ENCODE peak calls at places on chromosome 15, in eight cellular contexts. E, W, V, K, J, A, T and G are unnamed samples.

GRCh38 chr15:72203507-72203837 is 5.9 kb upstream of the GRAMD2A start:
- DNase-seq in V (peak), A (peak), W (no peak), T (peak), E (peak), J (no peak), K (no peak), G (no peak)

GRCh38 chr15:60441323-60441722 is 37.6 kb downstream of the ICE2 start:
- DNase-seq in A (no peak), E (no peak), W (no peak), J (no peak), V (no peak), T (no peak), K (no peak), G (no peak)

GRCh38 chr15:95799286-95800187 is 531.0 kb upstream of the NR2F2 start:
- DNase-seq in A (peak), V (no peak), J (no peak), W (no peak), E (no peak), T (peak), K (peak), G (no peak)

GRCh38 chr15:72358532-72359180 is 17.2 kb downstream of the HEXA start:
- DNase-seq in V (peak), T (peak), K (no peak), W (no peak), E (peak), J (peak), A (peak), G (no peak)

GRCh38 chr15:67090297-67091072 is 25.1 kb downstream of the SMAD3 start:
- DNase-seq in E (no peak), W (no peak), A (no peak), V (no peak), J (no peak), T (no peak), K (no peak), G (no peak)

GRCh38 chr15:29568840-29569532 is 253.3 kb downstream of the TJP1 start:
- DNase-seq in T (no peak), A (no peak), W (no peak), J (no peak), E (no peak), K (peak), V (no peak), G (no peak)

GRCh38 chr15:36415643-36416042 is 163.8 kb upstream of the CDIN1 start:
- DNase-seq in W (no peak), V (no peak), E (no peak), J (no peak), T (no peak), K (no peak), A (no peak), G (no peak)

GRCh38 chr15:66454143-66454542 is 43.4 kb downstream of the SNAPC5 start:
- DNase-seq in A (no peak), J (no peak), V (no peak), W (no peak), T (no peak), E (no peak), K (no peak), G (no peak)

GRCh38 chr15:65577129-65577996 is 33.6 kb downstream of the INTS14 start:
- DNase-seq in T (no peak), E (no peak), J (no peak), A (no peak), W (no peak), V (no peak), K (no peak), G (no peak)

GRCh38 chr15:57190208-57190607 is 186.1 kb upstream of the CGNL1 start:
- DNase-seq in E (no peak), J (no peak), T (no peak), V (no peak), K (no peak), A (no peak), W (no peak), G (no peak)

GRCh38 chr15:66673410-66674322 is 28.4 kb upstream of the SMAD6 start:
- DNase-seq in J (peak), K (no peak), T (no peak), A (no peak), E (no peak), W (peak), V (no peak), G (no peak)

GRCh38 chr15:59993950-59994401 is 10.1 kb upstream of the FOXB1 start:
- DNase-seq in T (no peak), J (no peak), W (no peak), E (no peak), V (no peak), K (no peak), A (no peak), G (no peak)

GRCh38 chr15:41494922-41495735 is 1.5 kb downstream of the ITPKA start:
- DNase-seq in A (no peak), V (no peak), T (no peak), J (no peak), K (no peak), W (no peak), E (no peak), G (no peak)

GRCh38 chr15:41501961-41502786 is 8.5 kb downstream of the ITPKA start:
- DNase-seq in T (no peak), W (no peak), E (no peak), A (no peak), J (peak), K (no peak), V (no peak), G (no peak)

GRCh38 chr15:101008158-101009139 is 89.3 kb downstream of the LRRK1 start:
- DNase-seq in J (peak), T (peak), A (no peak), E (peak), W (peak), V (peak), K (peak), G (peak)

GRCh38 chr15:82845686-82846085 is 36.3 kb downstream of the WHAMM start:
- DNase-seq in K (no peak), E (no peak), J (no peak), V (no peak), W (no peak), A (no peak), T (no peak), G (no peak)

GRCh38 chr15:60651155-60651554 is 172.2 kb upstream of the ICE2 start:
- DNase-seq in E (no peak), A (no peak), K (no peak), V (no peak), W (no peak), T (no peak), J (no peak), G (no peak)

GRCh38 chr15:72229076-72229946 is 1.7 kb downstream of the PKM start:
- DNase-seq in A (no peak), V (no peak), J (no peak), K (peak), E (no peak), T (peak), W (peak), G (no peak)

GRCh38 chr15:34610388-34610787 is 26.9 kb upstream of the GOLGA8B start:
- DNase-seq in A (no peak), T (peak), V (no peak), W (no peak), J (no peak), K (no peak), E (no peak), G (no peak)

GRCh38 chr15:43150171-43150929 is 17.0 kb downstream of the TMEM62 start:
- DNase-seq in A (peak), K (peak), W (no peak), E (no peak), V (no peak), T (peak), J (no peak), G (no peak)

GRCh38 chr15:63364293-63365003 is 17.2 kb downstream of the CA12 start:
- DNase-seq in V (no peak), K (no peak), J (no peak), W (no peak), E (no peak), A (no peak), T (no peak), G (no peak)

GRCh38 chr15:63360170-63360569 is 21.5 kb downstream of the CA12 start:
- DNase-seq in V (no peak), E (no peak), J (no peak), K (no peak), W (no peak), A (no peak), T (no peak), G (no peak)

GRCh38 chr15:63363292-63363691 is 18.4 kb downstream of the CA12 start:
- DNase-seq in W (no peak), T (no peak), E (no peak), J (no peak), K (no peak), A (no peak), V (no peak), G (no peak)

GRCh38 chr15:63362873-63363272 is 18.8 kb downstream of the CA12 start:
- DNase-seq in V (no peak), W (no peak), K (no peak), A (no peak), E (no peak), J (peak), T (no peak), G (no peak)

DNA sequence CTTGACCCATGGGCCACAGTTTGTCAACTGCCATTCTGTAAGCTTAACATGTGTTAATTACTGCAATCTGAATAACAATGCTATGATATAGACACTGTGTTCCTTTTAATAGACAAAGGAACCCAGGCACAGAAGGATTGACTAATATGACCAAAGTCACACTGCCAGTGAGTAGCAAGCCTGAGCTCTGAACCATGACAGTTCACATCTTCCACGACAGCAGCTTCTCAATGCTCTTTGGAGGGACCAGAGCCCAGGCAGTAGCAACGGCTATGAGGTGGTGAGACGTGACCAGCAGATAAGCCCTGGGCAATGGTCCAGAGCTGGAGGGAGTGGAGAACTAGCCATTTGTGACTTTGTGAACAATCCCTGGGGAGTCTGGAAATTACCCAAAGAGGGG is 19.4 kb downstream of the CA12 start:
- DNase-seq in J (peak), T (no peak), W (no peak), K (no peak), V (peak), E (no peak), A (no peak), G (no peak)
- TF ChIP-seq CTCF in J (no peak), T (no peak), W (no peak), K (no peak), V (no peak), E (no peak), A (no peak), G (no peak)

DNA sequence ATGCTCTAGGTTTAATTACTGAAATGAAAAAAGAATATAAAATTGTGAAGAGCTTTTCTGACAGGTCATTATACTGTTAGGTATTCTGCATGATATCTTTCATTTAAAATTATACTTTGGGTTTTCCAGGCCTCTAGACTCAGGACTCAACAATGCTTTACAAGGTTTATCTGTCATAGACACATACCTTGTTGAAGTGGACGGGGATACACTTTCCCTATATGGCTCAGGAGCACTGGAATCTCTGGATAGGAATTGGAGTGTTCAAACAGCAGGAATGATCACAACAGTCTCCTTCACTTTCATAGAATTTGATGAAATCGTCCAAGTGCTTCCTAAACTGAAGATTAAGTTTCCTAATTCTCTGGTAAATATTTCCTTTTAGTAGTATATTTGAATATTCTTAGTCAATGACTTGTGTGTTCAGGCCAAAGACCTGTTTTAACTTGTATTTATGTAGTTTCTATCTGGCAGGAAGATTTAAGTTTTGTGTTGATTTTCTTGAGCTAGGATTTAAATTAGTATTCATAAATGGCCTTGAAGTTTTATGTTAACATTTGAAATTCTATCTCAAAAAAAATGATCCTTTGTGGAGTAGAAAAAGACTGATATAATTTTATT is 106.9 kb upstream of the THSD4 start:
- DNase-seq in J (no peak), W (no peak), K (no peak), V (no peak), T (no peak), E (no peak), A (no peak), G (no peak)
- H3K27ac ChIP-seq in J (no peak), W (no peak), K (no peak), V (peak), T (no peak), E (no peak), A (no peak), G (no peak)

GRCh38 chr15:89358435-89358754 is 23.8 kb upstream of the POLG start:
- DNase-seq in W (peak), V (no peak), J (no peak), K (no peak), T (no peak), E (no peak), A (no peak), G (no peak)
- H3K4me3 ChIP-seq in W (peak), V (peak), J (peak), K (peak), T (no peak), E (peak), A (no peak), G (peak)

GRCh38 chr15:50929062-50929461 is 20.6 kb downstream of the AP4E1 start:
- DNase-seq in K (no peak), J (no peak), E (no peak), A (no peak), T (no peak), V (no peak), W (no peak), G (no peak)

DNA sequence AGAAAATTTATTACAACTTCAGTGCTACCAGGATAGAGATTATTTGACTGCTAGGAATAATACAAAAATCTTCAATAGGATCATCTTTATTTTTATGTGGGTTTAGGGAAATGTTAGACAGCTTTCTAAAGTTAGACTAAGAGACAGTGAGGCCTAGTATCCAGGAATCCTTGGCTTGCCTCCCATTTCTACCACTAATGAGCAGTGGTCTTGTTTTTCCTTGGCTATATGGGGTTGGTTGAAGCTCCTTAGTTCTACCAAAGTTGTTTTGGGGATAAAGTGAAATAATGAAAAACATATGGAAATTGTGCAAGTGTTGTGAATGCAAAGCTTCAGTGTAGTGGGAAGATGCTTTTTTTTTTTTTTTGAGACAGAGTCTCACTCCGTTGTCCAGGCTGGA is 16.8 kb downstream of the AP4E1 start:
- DNase-seq in T (no peak), W (no peak), J (no peak), E (no peak), V (no peak), K (no peak), A (no peak), G (no peak)
- TF ChIP-seq CTCF in T (no peak), W (no peak), J (no peak), E (no peak), V (no peak), K (no peak), A (no peak), G (no peak)

GRCh38 chr15:84772467-84772866 is 24.1 kb downstream of the ZNF592 start:
- DNase-seq in J (no peak), V (no peak), T (peak), E (no peak), K (no peak), A (no peak), W (no peak), G (no peak)
- H3K27ac ChIP-seq in J (no peak), V (peak), T (peak), E (no peak), K (no peak), A (no peak), W (no peak), G (no peak)

DNA sequence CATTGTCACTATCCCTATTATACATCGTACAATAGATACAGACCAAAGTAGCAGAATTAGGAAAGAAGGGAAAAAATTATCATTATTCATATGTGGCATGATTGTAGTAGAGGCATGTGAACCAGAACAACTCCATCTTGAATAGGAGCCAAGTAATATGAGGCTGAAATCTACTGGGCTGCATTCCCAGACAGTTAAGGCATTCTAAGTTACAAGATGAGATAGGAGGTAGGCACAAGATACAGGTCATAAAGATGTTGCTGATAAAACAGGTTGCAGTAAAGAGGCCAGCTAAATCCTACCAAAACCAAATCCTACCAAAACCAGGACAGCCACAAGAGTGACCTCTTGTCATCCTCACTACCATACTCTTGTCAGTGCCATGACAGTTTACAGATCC is 1035.4 kb upstream of the SEMA6D start:
- DNase-seq in W (no peak), T (no peak), V (no peak), K (no peak), J (no peak), E (no peak), A (no peak), G (no peak)
- H3K4me3 ChIP-seq in W (no peak), T (no peak), V (no peak), K (no peak), J (no peak), E (no peak), A (no peak), G (no peak)

DNA sequence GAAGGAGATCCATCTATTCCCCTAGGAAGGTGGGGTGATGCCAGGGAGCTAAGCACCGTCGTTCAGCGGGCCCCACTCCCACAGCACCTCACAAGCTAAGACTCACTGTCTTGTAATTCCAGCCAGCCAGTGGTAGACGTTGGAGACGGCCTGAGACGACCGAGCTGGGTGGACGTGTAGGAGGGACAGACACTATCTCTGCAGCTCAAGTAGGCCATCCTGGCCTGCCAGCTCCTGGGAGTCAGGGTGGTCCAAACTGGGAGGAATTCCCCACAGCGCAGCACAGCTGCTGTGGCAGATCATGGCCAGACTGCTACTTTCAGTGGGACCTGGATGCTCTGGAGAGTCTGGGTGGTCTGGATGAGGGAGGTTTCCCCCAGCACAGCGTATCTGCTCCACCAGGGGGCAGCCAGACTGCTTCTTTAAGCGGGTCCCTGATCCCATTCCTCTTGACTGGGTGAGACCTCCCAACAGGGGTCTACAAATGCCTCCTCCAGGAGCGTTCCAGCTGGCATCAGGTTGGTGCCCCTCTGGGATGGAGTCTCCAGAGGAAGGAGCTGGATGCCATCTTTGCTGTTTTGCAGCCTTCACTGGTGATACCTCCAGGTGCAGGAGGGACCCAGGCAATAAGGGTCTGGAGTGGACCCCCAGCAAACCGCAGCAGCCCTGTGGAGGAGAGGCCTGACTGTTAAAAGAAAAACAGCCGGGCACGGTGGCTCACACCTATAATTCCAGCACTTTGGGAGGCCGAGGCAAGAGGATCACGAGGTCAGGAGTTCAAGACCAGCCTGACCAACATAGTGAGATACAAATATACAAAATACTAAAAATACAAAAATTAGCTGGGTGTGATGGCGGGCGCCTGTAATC is 27.6 kb downstream of the GNB5 start:
- DNase-seq in E (no peak), K (no peak), A (no peak), V (no peak), T (no peak), W (peak), J (no peak), G (no peak)
- TF ChIP-seq CTCF in E (no peak), K (peak), A (peak), V (no peak), T (peak), W (peak), J (peak), G (no peak)

DNA sequence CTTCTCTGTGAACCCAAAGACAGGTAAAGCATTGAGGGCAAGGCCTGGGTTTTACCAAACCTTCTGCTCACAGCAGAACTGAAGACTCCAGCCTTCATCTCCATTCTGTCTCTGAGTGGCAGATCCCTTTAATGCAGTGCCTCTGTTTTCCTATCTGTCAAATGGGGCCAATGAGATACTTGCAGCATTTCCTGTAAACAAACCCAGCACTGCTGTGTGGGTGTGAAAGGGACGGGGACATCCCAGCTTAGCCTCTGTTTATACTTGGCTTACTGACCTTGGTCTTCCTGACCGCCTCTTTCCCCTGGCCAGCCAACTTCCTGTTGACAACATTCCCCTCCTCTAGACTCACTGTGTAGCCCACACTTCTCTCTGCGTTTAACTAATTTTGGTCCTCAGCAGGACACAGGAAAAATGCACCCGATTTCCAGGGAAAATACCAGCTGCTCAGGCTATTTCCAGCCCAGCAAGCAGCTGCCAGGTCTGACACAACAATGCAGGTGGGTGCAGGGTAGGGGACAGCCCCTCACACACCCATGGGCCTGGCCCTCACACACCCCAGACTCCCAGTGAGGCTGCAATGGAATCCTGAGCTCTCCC is 105.9 kb upstream of the HERC1 start:
- DNase-seq in W (no peak), A (peak), V (peak), J (no peak), E (peak), K (no peak), T (peak), G (no peak)
- H3K27ac ChIP-seq in W (no peak), A (peak), V (peak), J (peak), E (peak), K (no peak), T (peak), G (peak)